ENCODE peak calls at places on chromosomes 11 and 22, in five cellular contexts. A, W, J, V and T are unnamed samples.

GRCh38 chr22:24003887-24004286 is 1.4 kb downstream of the GSTT4 start:
- DNase-seq in A (no peak), V (no peak), J (no peak), W (no peak), T (no peak)

GRCh38 chr11:70473186-70473872 is 75.0 kb downstream of the CTTN start:
- DNase-seq in J (no peak), V (no peak), W (no peak), A (no peak), T (no peak)

GRCh38 chr11:65618763-65619162 is 3.2 kb downstream of the PCNX3 start:
- DNase-seq in J (no peak), A (no peak), V (no peak), W (no peak), T (no peak)

GRCh38 chr22:46963672-46964545 is 201.5 kb downstream of the TBC1D22A start:
- DNase-seq in J (no peak), W (no peak), A (no peak), V (no peak), T (no peak)

GRCh38 chr22:37345863-37346514 is 63.7 kb downstream of the CYTH4 start:
- DNase-seq in J (no peak), A (no peak), W (no peak), V (no peak), T (no peak)

GRCh38 chr11:78230161-78230877 is 41.6 kb downstream of the USP35 start:
- DNase-seq in A (no peak), W (no peak), J (no peak), V (peak; percentile 56), T (no peak)

GRCh38 chr11:87840786-87841185 is 334.5 kb downstream of the RAB38 start:
- DNase-seq in V (no peak), W (no peak), A (no peak), J (no peak), T (no peak)

GRCh38 chr22:46010951-46011626 is 34.1 kb upstream of the WNT7B start:
- DNase-seq in V (no peak), W (no peak), A (peak; percentile 74), J (no peak), T (no peak)

GRCh38 chr11:59706518-59707285 is 6.9 kb downstream of the OR10V1 start:
- DNase-seq in A (no peak), J (peak; percentile 50), V (peak; percentile 91), W (no peak), T (no peak)

GRCh38 chr11:73072935-73073481 is 69.1 kb downstream of the FCHSD2 start:
- DNase-seq in A (no peak), J (no peak), W (no peak), V (no peak), T (peak; percentile 72)

GRCh38 chr11:773830-774229 is 3.5 kb downstream of the GATD1 start:
- DNase-seq in J (no peak), V (no peak), A (no peak), W (no peak), T (no peak)

GRCh38 chr22:27780161-27780575 is 21.4 kb downstream of the MN1 start:
- DNase-seq in A (no peak), W (no peak), J (no peak), V (no peak), T (no peak)

GRCh38 chr22:39448205-39449054 is 8.4 kb upstream of the MGAT3 start:
- DNase-seq in V (peak; percentile 28), A (no peak), W (no peak), J (no peak), T (no peak)

GRCh38 chr11:10329935-10330334 is 25.1 kb downstream of the ADM start:
- DNase-seq in W (no peak), J (no peak), A (no peak), V (no peak), T (no peak)

GRCh38 chr22:36776722-36777121 is 803 bp upstream of the IFT27 start:
- DNase-seq in W (no peak), A (no peak), J (no peak), V (no peak), T (no peak)

GRCh38 chr11:14645247-14645912 is 1.8 kb downstream of the PDE3B start:
- DNase-seq in W (no peak), V (peak; percentile 51), A (peak; percentile 28), J (no peak), T (no peak)

GRCh38 chr11:75365711-75366181 is 14.3 kb upstream of the ARRB1 start:
- DNase-seq in W (no peak), J (no peak), V (no peak), A (no peak), T (no peak)

GRCh38 chr11:27358306-27358705 is 4.7 kb downstream of the CCDC34 start:
- DNase-seq in J (no peak), A (no peak), V (no peak), W (no peak), T (no peak)

GRCh38 chr22:27980424-27981148 is 61.5 kb upstream of the PITPNB start:
- DNase-seq in W (no peak), A (no peak), J (no peak), V (peak; percentile 16), T (no peak)

GRCh38 chr11:134071306-134071705 is 2.4 kb downstream of the JAM3 start:
- DNase-seq in V (no peak), A (no peak), W (no peak), J (no peak), T (no peak)

GRCh38 chr11:134074346-134074745 is 5.5 kb downstream of the JAM3 start:
- DNase-seq in A (no peak), J (no peak), W (no peak), V (no peak), T (no peak)

GRCh38 chr11:134071766-134072403 is 3.0 kb downstream of the JAM3 start:
- DNase-seq in A (no peak), V (no peak), W (no peak), J (no peak), T (no peak)

GRCh38 chr11:134069996-134070845 is 1.3 kb downstream of the JAM3 start:
- DNase-seq in J (no peak), V (no peak), A (no peak), W (no peak), T (no peak)

DNA sequence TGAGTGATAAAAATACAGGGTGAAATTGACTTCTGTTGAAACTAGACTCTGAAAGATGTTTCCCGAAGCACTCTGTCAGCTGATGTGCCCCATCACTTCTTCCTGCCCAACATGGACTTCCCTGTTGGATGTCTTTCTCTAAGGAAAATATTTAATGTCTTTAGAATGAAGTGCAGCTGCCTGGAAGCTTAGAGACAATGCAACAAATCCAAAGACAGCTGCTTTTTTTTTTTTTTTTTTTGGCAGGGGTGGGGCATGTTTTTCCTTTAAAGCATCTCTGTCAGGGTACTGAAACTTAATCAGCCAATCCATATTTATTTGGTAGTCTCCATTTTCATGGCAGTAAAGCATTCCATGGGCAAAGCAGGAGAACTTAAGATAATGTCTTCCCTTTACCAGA is 5.9 kb downstream of the JAM3 start:
- DNase-seq in W (no peak), A (no peak), V (no peak), J (no peak), T (no peak)
- TF ChIP-seq SRF in W (no peak), A (no peak), V (no peak), J (no peak), T (no peak)

GRCh38 chr11:128964463-128964930 is 21.8 kb upstream of the TP53AIP1 start:
- DNase-seq in A (no peak), W (no peak), J (no peak), V (no peak), T (no peak)
- TF ChIP-seq SRF in A (no peak), W (no peak), J (no peak), V (no peak), T (no peak)

DNA sequence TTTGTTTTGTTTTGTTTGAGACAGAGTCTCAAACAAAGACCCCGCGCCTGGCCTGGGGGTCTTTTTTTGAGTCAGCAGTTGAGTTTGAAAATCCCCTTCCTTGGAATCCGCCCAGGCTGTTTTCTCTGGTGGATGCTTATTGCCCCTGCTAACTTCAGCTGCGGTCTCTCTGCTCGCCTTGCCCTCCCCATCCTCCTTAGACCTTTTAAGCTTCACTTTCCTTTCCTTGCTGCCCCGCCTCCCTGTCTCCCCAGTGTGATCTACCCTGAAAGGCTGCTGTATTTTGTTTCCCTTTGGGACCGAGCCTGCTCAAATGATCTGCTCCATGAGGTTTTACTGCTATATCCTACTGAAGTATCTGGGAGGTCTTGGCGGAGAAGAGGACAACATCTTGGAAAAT is 2.5 kb downstream of the USP18 start:
- DNase-seq in V (no peak), W (no peak), A (no peak), J (no peak), T (peak; percentile 26)
- TF ChIP-seq SRF in V (no peak), W (no peak), A (no peak), J (no peak), T (no peak)

DNA sequence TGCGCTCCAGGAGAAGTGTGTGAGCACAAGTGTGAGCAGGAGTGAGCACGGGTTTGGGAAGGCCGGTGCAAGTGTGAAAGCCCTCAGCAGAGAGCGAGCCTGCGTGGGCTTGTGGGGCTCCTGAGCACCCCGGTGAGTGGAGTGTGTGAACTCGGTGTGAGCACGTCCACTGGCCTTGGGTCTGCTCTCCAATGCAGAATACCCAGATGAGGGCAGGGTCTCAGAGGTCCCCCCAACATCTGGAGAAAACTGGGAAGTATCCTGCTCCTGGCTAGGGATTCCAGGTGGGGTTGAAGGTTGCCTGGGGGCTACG is 1.2 kb downstream of the ESRRA start:
- DNase-seq in W (no peak), J (no peak), A (no peak), V (no peak), T (no peak)
- TF ChIP-seq SRF in W (no peak), J (no peak), A (no peak), V (no peak), T (no peak)

GRCh38 chr11:119144825-119145476 is 3.9 kb upstream of the ABCG4 start:
- DNase-seq in J (peak; percentile 78), V (peak; percentile 88), A (peak; percentile 77), W (no peak), T (no peak)
- TF ChIP-seq SRF in J (no peak), V (no peak), A (no peak), W (no peak), T (no peak)

DNA sequence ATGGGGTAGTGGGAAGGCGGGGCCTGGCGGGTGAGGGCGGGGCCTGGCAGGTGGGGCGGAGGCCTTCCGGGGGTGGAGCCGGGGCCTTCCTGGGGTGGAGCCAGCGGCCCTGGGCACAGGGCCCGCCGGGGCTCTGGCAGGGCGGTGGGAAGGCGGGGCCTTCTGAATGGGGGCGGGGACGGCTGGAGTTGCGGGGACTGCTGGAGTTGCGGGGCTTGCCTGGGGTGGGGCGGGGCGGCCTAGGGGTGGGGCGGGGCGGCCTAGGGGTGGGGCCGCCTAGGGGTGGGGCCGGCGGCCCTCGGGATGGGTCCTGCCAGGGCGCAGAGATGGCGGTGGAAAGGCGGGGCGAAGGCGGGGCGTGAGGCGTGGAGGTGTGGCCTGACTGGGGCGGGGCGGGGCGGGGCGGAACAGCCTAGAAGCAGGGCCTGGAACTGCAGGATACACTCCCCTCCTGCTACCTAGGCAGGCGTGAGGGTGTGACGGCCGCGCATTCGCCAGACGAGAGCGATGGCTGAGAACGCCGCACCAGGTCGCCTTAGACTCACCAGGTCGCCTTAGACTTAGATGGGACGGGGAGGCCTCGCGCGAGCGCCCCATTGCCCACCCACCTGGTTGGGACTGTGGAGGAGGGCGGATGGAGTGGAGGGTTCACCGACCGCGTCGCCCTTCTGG is 19.3 kb downstream of the RRP7A start:
- DNase-seq in W (peak; percentile 73), A (no peak), J (peak; percentile 13), V (peak; percentile 86), T (peak; percentile 37)
- TF ChIP-seq SRF in W (no peak), A (no peak), J (no peak), V (no peak), T (no peak)

DNA sequence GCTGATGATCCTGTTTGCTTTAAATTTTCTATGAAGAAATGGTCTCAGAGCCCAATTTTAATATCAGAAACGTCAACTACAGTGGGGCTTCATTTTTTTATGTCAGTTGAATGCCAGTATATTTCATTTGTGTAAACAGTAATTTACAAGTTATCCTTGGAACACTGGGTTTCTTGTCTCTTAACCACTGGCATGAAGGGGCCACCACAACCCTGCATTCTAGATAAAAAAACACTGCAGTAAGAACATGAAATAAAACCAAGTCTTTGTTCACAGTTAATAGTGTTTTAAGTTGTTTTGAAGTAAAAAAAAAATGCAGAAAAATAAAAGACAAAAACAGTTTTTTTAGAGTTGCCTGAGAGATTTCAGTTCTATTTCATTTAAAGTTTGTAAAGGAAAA is 8.0 kb upstream of the DDI1 start:
- DNase-seq in V (no peak), W (no peak), A (no peak), J (no peak), T (no peak)
- TF ChIP-seq SRF in V (no peak), W (no peak), A (no peak), J (no peak), T (no peak)